ENCODE peak calls at places on chromosomes 11 and 22, in four cellular contexts. J, B, F and A are unnamed samples.

GRCh38 chr22:24285245-24285644 is 14.6 kb downstream of the SPECC1L start:
- ATAC-seq in J (no peak), B (no peak), F (peak), A (no peak)

GRCh38 chr22:27504854-27505253 is 296.7 kb downstream of the MN1 start:
- ATAC-seq in B (no peak), F (no peak), J (no peak), A (no peak)

GRCh38 chr11:95596011-95596489 is 193.5 kb downstream of the FAM76B start:
- ATAC-seq in F (no peak), J (no peak), B (no peak), A (peak)

GRCh38 chr22:37088108-37088605 is 21.4 kb downstream of the TMPRSS6 start:
- ATAC-seq in F (peak), J (peak), B (no peak), A (peak)

GRCh38 chr11:122180435-122180834 is 64.4 kb upstream of the BLID start:
- ATAC-seq in B (peak), F (no peak), J (no peak), A (no peak)

GRCh38 chr22:30612789-30613188 is 5.8 kb downstream of the TCN2 start:
- ATAC-seq in F (no peak), J (no peak), B (no peak), A (no peak)

GRCh38 chr11:12723410-12724297 is 49.4 kb downstream of the TEAD1 start:
- ATAC-seq in B (no peak), F (no peak), J (peak), A (peak)

GRCh38 chr11:84923489-84923888 is 703.7 kb downstream of the DLG2 start:
- ATAC-seq in F (no peak), B (peak), J (no peak), A (no peak)

GRCh38 chr11:130420478-130421198 is 7.8 kb downstream of the ADAMTS8 start:
- ATAC-seq in F (no peak), B (peak), J (no peak), A (no peak)

GRCh38 chr22:22327723-22328122 is 83.1 kb downstream of the VPREB1 start:
- ATAC-seq in B (no peak), J (no peak), F (peak), A (no peak)

GRCh38 chr11:30317030-30317429 is 5.9 kb upstream of the ARL14EP start:
- ATAC-seq in F (peak), B (no peak), J (no peak), A (no peak)

GRCh38 chr11:62860835-62861563 is 19.7 kb upstream of the SLC3A2 start:
- ATAC-seq in B (no peak), F (peak), J (no peak), A (no peak)